ENCODE peak calls at places on chromosomes 7 and 10, in five cellular contexts. I is A549, W is WTC11, Z is natural killer cell, G is RWPE2. B is an unnamed sample.

GRCh38 chr10:132685121-132685891 is 100.6 kb downstream of the NKX6-2 start:
- DNase-seq in Z (peak), G (peak), I (no peak), W (peak), B (peak)

GRCh38 chr10:11530806-11531205 is 80.6 kb downstream of the USP6NL start:
- DNase-seq in W (no peak), G (no peak), I (no peak), Z (no peak), B (no peak)

GRCh38 chr7:133023370-133024075 is 58.4 kb downstream of the CHCHD3 start:
- DNase-seq in W (no peak), G (no peak), I (no peak), Z (no peak), B (no peak)

GRCh38 chr7:1024331-1024761 is 20.0 kb upstream of the GPR146 start:
- DNase-seq in I (no peak), Z (no peak), G (no peak), W (no peak), B (peak)

GRCh38 chr10:27611861-27612450 is 107.9 kb downstream of the RAB18 start:
- DNase-seq in W (no peak), G (no peak), Z (no peak), I (no peak), B (no peak)

GRCh38 chr7:130990178-130990832 is 256.3 kb upstream of the KLF14 start:
- DNase-seq in G (no peak), Z (no peak), I (no peak), W (no peak), B (no peak)

GRCh38 chr10:71396714-71397339 is at the start of gene CDH23:
- DNase-seq in W (peak), I (peak), Z (no peak), G (no peak), B (no peak)

GRCh38 chr7:42233939-42234338 is 3.1 kb downstream of the GLI3 start:
- DNase-seq in Z (no peak), W (no peak), I (no peak), G (no peak), B (no peak)

GRCh38 chr7:81690251-81690650 is 79.6 kb downstream of the HGF start:
- DNase-seq in Z (no peak), W (peak), G (no peak), I (no peak), B (no peak)

GRCh38 chr7:98223898-98224700 is 12.9 kb downstream of the BHLHA15 start:
- DNase-seq in Z (no peak), I (no peak), W (no peak), G (peak), B (peak)

GRCh38 chr7:7870590-7870989 is 98.0 kb upstream of the GLCCI1 start:
- DNase-seq in G (no peak), I (no peak), Z (no peak), W (no peak), B (no peak)

GRCh38 chr10:76285012-76285411 is 853.6 kb downstream of the LRMDA start:
- DNase-seq in W (no peak), G (no peak), I (no peak), Z (no peak), B (no peak)

GRCh38 chr10:43384252-43385221 is 13.1 kb downstream of the FXYD4 start:
- DNase-seq in Z (no peak), G (peak), W (no peak), I (no peak), B (peak)

GRCh38 chr10:69243817-69244216 is 23.7 kb downstream of the HKDC1 start:
- DNase-seq in W (no peak), I (no peak), Z (no peak), G (no peak), B (no peak)

GRCh38 chr10:5040010-5040635 is 36.5 kb upstream of the AKR1C2 start:
- DNase-seq in W (no peak), I (no peak), G (no peak), Z (no peak), B (no peak)

GRCh38 chr7:361680-362415 is 71.9 kb downstream of the FOXL3 start:
- DNase-seq in I (no peak), G (no peak), W (no peak), Z (no peak), B (no peak)

GRCh38 chr10:406976-407375 is 271.7 kb downstream of the ZMYND11 start:
- DNase-seq in I (no peak), G (no peak), W (no peak), Z (no peak), B (no peak)

GRCh38 chr10:62844280-62845011 is 28.3 kb upstream of the EGR2 start:
- DNase-seq in W (no peak), Z (no peak), G (no peak), I (no peak), B (no peak)

GRCh38 chr7:95527033-95527775 is 41.5 kb downstream of the ASB4 start:
- DNase-seq in Z (no peak), W (peak), G (no peak), I (peak), B (no peak)
- TF ChIP-seq CTCF in Z (peak), W (peak), G (peak), I (peak), B (peak)

DNA sequence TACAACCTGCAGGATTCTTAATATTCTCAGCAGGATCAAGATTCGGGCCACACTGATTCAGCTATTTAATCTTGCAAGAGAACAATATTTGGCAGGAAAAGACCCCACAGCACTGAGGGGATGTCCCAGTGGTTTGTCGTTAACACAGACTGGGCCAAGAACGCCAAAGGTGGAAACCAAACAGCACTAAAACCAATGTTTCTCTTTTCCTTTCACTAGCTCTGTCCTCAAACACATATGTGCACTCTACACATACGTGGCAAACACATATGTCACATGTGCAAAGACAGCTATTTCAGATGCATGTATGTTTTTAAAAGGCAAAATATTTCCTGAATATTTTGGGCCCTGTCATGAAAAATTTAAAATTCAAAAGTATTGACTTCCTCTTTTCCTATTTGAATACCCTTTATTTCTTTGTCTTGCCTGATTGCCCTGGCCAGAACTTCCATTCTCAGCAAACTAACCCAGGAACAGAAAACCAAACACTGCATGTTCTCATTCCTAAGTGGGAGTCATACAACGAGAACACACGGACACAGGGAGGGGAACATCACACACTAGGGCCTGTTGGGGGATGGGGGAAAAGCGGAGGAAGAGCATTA is 51.7 kb upstream of the NEBL start:
- DNase-seq in W (no peak), G (no peak), Z (no peak), I (no peak), B (no peak)
- TF ChIP-seq CTCF in W (no peak), G (no peak), Z (no peak), I (no peak), B (no peak)

GRCh38 chr10:100562806-100563293 is 27.1 kb downstream of the HIF1AN start:
- DNase-seq in I (peak), W (peak), G (no peak), Z (no peak), B (no peak)
- TF ChIP-seq CTCF in I (peak), W (peak), G (no peak), Z (no peak), B (peak)

GRCh38 chr10:22438714-22439113 is 93.4 kb downstream of the SPAG6 start:
- DNase-seq in G (no peak), W (no peak), Z (no peak), I (no peak), B (no peak)

GRCh38 chr10:22437620-22438588 is 92.6 kb downstream of the SPAG6 start:
- DNase-seq in I (no peak), Z (no peak), W (no peak), G (no peak), B (no peak)

GRCh38 chr10:22435650-22436049 is 90.4 kb downstream of the SPAG6 start:
- DNase-seq in G (no peak), W (no peak), Z (no peak), I (no peak), B (no peak)

GRCh38 chr10:22436526-22436892 is 91.2 kb downstream of the SPAG6 start:
- DNase-seq in W (no peak), G (no peak), I (no peak), Z (peak), B (no peak)

GRCh38 chr10:22436893-22437619 is 91.8 kb downstream of the SPAG6 start:
- DNase-seq in G (peak), I (no peak), Z (peak), W (peak), B (peak)
- TF ChIP-seq CTCF in G (peak), I (no peak), Z (no peak), W (no peak), B (no peak)

DNA sequence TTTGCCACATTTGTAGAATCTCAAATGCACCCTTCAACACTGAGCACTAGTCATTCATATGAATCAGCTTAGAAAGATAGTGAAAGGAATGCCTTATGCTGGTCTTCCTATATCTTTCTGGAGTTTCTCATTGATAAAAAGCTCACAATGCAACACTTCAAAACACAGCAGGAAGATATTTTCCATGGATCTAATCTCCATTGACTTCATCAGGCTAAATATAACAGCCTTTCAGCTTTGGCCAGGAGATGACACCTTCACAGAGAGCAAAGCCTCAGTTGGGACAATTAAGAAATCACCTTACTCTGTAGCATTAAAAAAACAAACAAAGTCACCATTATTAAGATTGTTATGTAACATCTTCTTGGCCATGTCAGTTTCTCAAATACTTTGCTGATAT is 6.7 kb downstream of the NRP1 start:
- DNase-seq in I (no peak), Z (no peak), G (no peak), W (no peak), B (no peak)
- TF ChIP-seq CTCF in I (peak), Z (no peak), G (peak), W (no peak), B (peak)

GRCh38 chr10:100637785-100638184 is 102.0 kb downstream of the HIF1AN start:
- DNase-seq in I (peak), W (peak), G (no peak), Z (no peak), B (no peak)
- TF ChIP-seq CTCF in I (peak), W (peak), G (no peak), Z (no peak), B (peak)

GRCh38 chr7:23963461-23963860 is 253.4 kb downstream of the STK31 start:
- DNase-seq in W (no peak), I (no peak), G (no peak), Z (no peak), B (no peak)

GRCh38 chr7:23955145-23955544 is 245.1 kb downstream of the STK31 start:
- DNase-seq in W (no peak), Z (no peak), G (no peak), I (no peak), B (no peak)

GRCh38 chr7:23955600-23956149 is 245.7 kb downstream of the STK31 start:
- DNase-seq in W (no peak), G (no peak), Z (no peak), I (no peak), B (no peak)

GRCh38 chr7:23956769-23957556 is 246.9 kb downstream of the STK31 start:
- DNase-seq in W (no peak), G (no peak), I (no peak), Z (no peak), B (no peak)

GRCh38 chr7:23960361-23960760 is 250.3 kb downstream of the STK31 start:
- DNase-seq in I (no peak), Z (no peak), W (no peak), G (no peak), B (no peak)
- TF ChIP-seq CTCF in I (no peak), Z (no peak), W (no peak), G (no peak), B (no peak)

B was measured in chondrocyte.